ENCODE peak calls at places on chromosomes 13 and 19, in four cellular contexts. I is glomerular endothelial cell, L is KG1, W is left ventricle myocardium inferior. X is an unnamed sample.

GRCh38 chr19:19900124-19900523 is 622 bp upstream of the ZNF93 start:
- DNase-seq in I (peak), L (peak), W (no peak), X (peak)

GRCh38 chr13:114068723-114069322 is 63.6 kb downstream of the RASA3 start:
- DNase-seq in I (no peak), L (no peak), W (no peak), X (peak)

GRCh38 chr19:55537741-55538111 is 793 bp upstream of the SBK2 start:
- DNase-seq in I (no peak), L (no peak), W (no peak), X (no peak)

GRCh38 chr13:113533441-113533840 is 42.9 kb upstream of the DCUN1D2 start:
- DNase-seq in I (no peak), L (no peak), W (no peak), X (no peak)

GRCh38 chr19:34480971-34481821 is at the start of gene WTIP:
- DNase-seq in I (no peak), L (no peak), W (peak), X (no peak)

GRCh38 chr13:43865892-43866291 is 13.6 kb downstream of the CCDC122 start:
- DNase-seq in I (no peak), L (no peak), W (no peak), X (no peak)

GRCh38 chr19:49637865-49638350 is 2.0 kb downstream of the RRAS start:
- DNase-seq in I (no peak), L (no peak), W (peak), X (peak)

GRCh38 chr19:2477141-2477710 is 1.3 kb downstream of the GADD45B start:
- DNase-seq in I (no peak), L (no peak), W (peak), X (no peak)

GRCh38 chr19:9962623-9963290 is 26.4 kb upstream of the OLFM2 start:
- DNase-seq in I (no peak), L (no peak), W (no peak), X (no peak)

GRCh38 chr13:112453874-112454647 is 77.9 kb downstream of the SPACA7 start:
- DNase-seq in I (no peak), L (no peak), W (no peak), X (no peak)

GRCh38 chr13:23610187-23610576 is 40.0 kb downstream of the TNFRSF19 start:
- DNase-seq in I (no peak), L (no peak), W (peak), X (no peak)

GRCh38 chr19:3470500-3471128 is 9.7 kb downstream of the SMIM24 start:
- DNase-seq in I (no peak), L (no peak), W (no peak), X (no peak)

GRCh38 chr13:29664591-29664990 is 69.1 kb upstream of the SLC7A1 start:
- DNase-seq in I (no peak), L (no peak), W (no peak), X (peak)

GRCh38 chr13:38013676-38014075 is 144.1 kb upstream of the TRPC4 start:
- DNase-seq in I (no peak), L (no peak), W (no peak), X (no peak)

GRCh38 chr19:32224371-32225244 is 120.8 kb upstream of the ZNF507 start:
- DNase-seq in I (peak), L (peak), W (peak), X (peak)

GRCh38 chr19:42693760-42694350 is 46.4 kb downstream of the PSG3 start:
- DNase-seq in I (no peak), L (no peak), W (no peak), X (peak)

GRCh38 chr19:18262917-18263316 is 11.3 kb downstream of the IQCN start:
- DNase-seq in I (no peak), L (no peak), W (no peak), X (no peak)

GRCh38 chr13:22703601-22704209 is 477.1 kb upstream of the SGCG start:
- DNase-seq in I (no peak), L (no peak), W (no peak), X (no peak)

GRCh38 chr13:89923731-89924130 is 1423.8 kb upstream of the MIR17HG start:
- DNase-seq in I (no peak), L (no peak), W (no peak), X (no peak)

GRCh38 chr13:33244210-33244906 is 41.2 kb downstream of the STARD13 start:
- DNase-seq in I (no peak), L (no peak), W (no peak), X (no peak)

GRCh38 chr13:112775791-112776279 is 86.0 kb downstream of the ATP11A start:
- DNase-seq in I (no peak), L (no peak), W (no peak), X (no peak)

X was measured in KBM-7.